ENCODE peak calls at places on chromosomes 5 and 9, in ten cellular contexts. P is activated CD4-positive, alpha-beta T cell treated with anti-CD3 and anti-CD28 coated beads, Interleukin-2, amount 50 U/mL, for 1 hour; V is activated T-cell treated with anti-CD3 and anti-CD28 coated beads for 48 hours; B is stimulated activated CD4-positive, alpha-beta T cell treated with anti-CD3 and anti-CD28 coated beads, Interleukin-4, amount 100 ng/mL, for 1 hour; O is T-helper 17 cell; Z is neural crest cell; I is T follicular helper cell; Q is HuH-7; H is GM23338; M is activated effector memory CD4-positive, alpha-beta T cell treated with anti-CD3 and anti-CD28 coated beads, Interleukin-2, amount 50 U/mL, for 16 hours. G is an unnamed sample.

GRCh38 chr5:66960373-66961137 is 236.0 kb downstream of the CD180 start:
- DNase-seq in I (no peak), V (no peak), H (peak), O (no peak), Z (no peak), M (no peak), Q (peak), B (no peak), P (no peak), G (no peak)

GRCh38 chr9:69976165-69976564 is 67.5 kb upstream of the MAMDC2 start:
- DNase-seq in M (no peak), Z (no peak), Q (no peak), I (no peak), B (no peak), O (no peak), H (no peak), P (no peak), V (no peak), G (no peak)

GRCh38 chr9:129682381-129682780 is 16.9 kb downstream of the PRRX2 start:
- DNase-seq in I (no peak), Z (no peak), B (no peak), Q (no peak), P (no peak), M (no peak), H (no peak), O (no peak), V (no peak), G (no peak)

GRCh38 chr9:127783111-127783621 is 2.7 kb upstream of the CDK9 start:
- DNase-seq in Q (no peak), H (no peak), P (peak), Z (no peak), M (peak), I (peak), B (peak), O (peak), V (peak), G (no peak)

GRCh38 chr9:91360551-91361293 is 996 bp downstream of the AUH start:
- DNase-seq in Z (no peak), B (no peak), V (no peak), H (peak), I (no peak), M (no peak), P (no peak), O (no peak), Q (no peak), G (peak)

GRCh38 chr5:111945535-111945934 is 188.5 kb upstream of the NREP start:
- DNase-seq in P (no peak), V (no peak), O (no peak), Z (no peak), I (no peak), M (no peak), Q (no peak), B (no peak), H (no peak), G (no peak)

GRCh38 chr9:23658859-23659258 is 167.2 kb downstream of the ELAVL2 start:
- DNase-seq in P (no peak), V (no peak), B (no peak), Z (no peak), M (no peak), Q (no peak), H (no peak), O (no peak), I (no peak), G (no peak)

GRCh38 chr5:171365351-171365750 is 22.3 kb upstream of the NPM1 start:
- DNase-seq in V (no peak), O (no peak), B (no peak), Z (no peak), M (no peak), I (no peak), Q (peak), H (peak), P (no peak), G (peak)

GRCh38 chr9:34554211-34555001 is 31.6 kb upstream of the ENHO start:
- DNase-seq in B (no peak), I (no peak), P (no peak), H (no peak), O (no peak), Q (no peak), M (peak), V (no peak), Z (no peak), G (no peak)

GRCh38 chr9:136588663-136589464 is 43.0 kb upstream of the NOTCH1 start:
- DNase-seq in V (no peak), M (no peak), O (no peak), I (no peak), H (no peak), P (no peak), Q (no peak), Z (no peak), B (no peak), G (no peak)

G was measured in NT2/D1.